ENCODE peak calls at places on chromosomes 5 and 9, in nine cellular contexts. Z is activated CD4-positive, alpha-beta T cell treated with anti-CD3 and anti-CD28 coated beads, Interleukin-2, amount 50 U/mL, for 1 hour; Q is NCI-H82; G is Right ventricle myocardium superior; R is MCF 10A; N is Kasumi-1; F is aorta; J is tibial artery; W is psoas muscle. M is an unnamed sample.

GRCh38 chr5:102762828-102763227 is 7.7 kb downstream of the PAM start:
- DNase-seq in F (no peak), R (no peak), W (no peak), Z (no peak), Q (no peak), J (no peak), G (no peak), N (no peak), M (no peak)

GRCh38 chr9:77838986-77839385 is 190.9 kb upstream of the GNA14 start:
- DNase-seq in Z (no peak), R (no peak), J (no peak), F (no peak), Q (no peak), N (no peak), G (no peak), W (no peak), M (no peak)

GRCh38 chr5:158080112-158080511 is 221.2 kb upstream of the CLINT1 start:
- DNase-seq in R (no peak), Z (no peak), Q (no peak), J (no peak), G (no peak), N (no peak), F (no peak), W (no peak), M (no peak)

GRCh38 chr5:166123698-166124097 is 2167.7 kb upstream of the WWC1 start:
- DNase-seq in Z (no peak), R (no peak), J (no peak), N (no peak), W (no peak), Q (no peak), G (no peak), F (no peak), M (no peak)

GRCh38 chr5:446864-447263 is 3.9 kb downstream of the EXOC3 start:
- DNase-seq in J (no peak), N (peak; percentile 76), Q (peak; percentile 33), F (peak; percentile 23), R (peak; percentile 52), Z (no peak), W (peak; percentile 46), G (peak; percentile 38), M (no peak)

GRCh38 chr9:127537792-127538191 is 74.3 kb upstream of the STXBP1 start:
- DNase-seq in G (no peak), R (peak; percentile 30), N (no peak), Q (peak; percentile 30), F (no peak), Z (no peak), W (no peak), J (no peak), M (no peak)

GRCh38 chr9:72932669-72933068 is 20.2 kb downstream of the ALDH1A1 start:
- DNase-seq in N (no peak), R (no peak), W (no peak), Z (no peak), J (no peak), G (no peak), Q (no peak), F (no peak), M (no peak)

GRCh38 chr9:20788526-20789421 is 104.7 kb downstream of the FOCAD start:
- DNase-seq in Q (peak; percentile 80), F (no peak), Z (no peak), W (no peak), R (no peak), G (no peak), N (no peak), J (no peak), M (no peak)

GRCh38 chr9:131020388-131020787 is 11.4 kb downstream of the LAMC3 start:
- DNase-seq in N (no peak), R (no peak), W (peak; percentile 28), Z (no peak), Q (no peak), J (no peak), G (no peak), F (no peak), M (no peak)

GRCh38 chr5:13350754-13351153 is 593.7 kb downstream of the DNAH5 start:
- DNase-seq in G (no peak), N (no peak), F (no peak), J (no peak), W (no peak), Q (no peak), R (no peak), Z (no peak), M (no peak)

GRCh38 chr9:79807966-79808365 is 236.2 kb downstream of the TLE4 start:
- DNase-seq in F (no peak), R (no peak), N (no peak), J (no peak), G (no peak), Q (peak; percentile 85), Z (no peak), W (no peak), M (no peak)

GRCh38 chr9:125772740-125773139 is 25.6 kb downstream of the PBX3 start:
- DNase-seq in Z (no peak), F (no peak), W (no peak), R (no peak), Q (no peak), G (no peak), N (no peak), J (no peak), M (no peak)

GRCh38 chr5:59021286-59021673 is 438.4 kb downstream of the RAB3C start:
- DNase-seq in F (no peak), Z (no peak), N (no peak), W (no peak), G (no peak), R (no peak), Q (no peak), J (no peak), M (no peak)

GRCh38 chr5:119274767-119275130 is 81.1 kb upstream of the TNFAIP8 start:
- DNase-seq in Q (no peak), Z (no peak), R (peak; percentile 80), W (no peak), J (no peak), F (no peak), G (no peak), N (peak; percentile 62), M (no peak)

GRCh38 chr5:140868721-140869554 is at the start of gene PCDHA11:
- DNase-seq in Q (peak; percentile 78), W (no peak), F (no peak), R (peak; percentile 14), N (no peak), Z (no peak), G (no peak), J (no peak), M (no peak)

GRCh38 chr5:139733698-139734491 is 61.7 kb upstream of the PSD2 start:
- DNase-seq in F (no peak), G (no peak), Z (no peak), N (no peak), J (no peak), Q (no peak), R (no peak), W (no peak), M (peak; percentile 43)

GRCh38 chr5:107126341-107126740 is 544.4 kb downstream of the EFNA5 start:
- DNase-seq in W (no peak), N (no peak), F (no peak), G (no peak), Q (no peak), J (no peak), R (peak; percentile 33), Z (no peak), M (no peak)

GRCh38 chr5:95070866-95071265 is 214.0 kb downstream of the MCTP1 start:
- DNase-seq in G (no peak), W (no peak), R (no peak), N (no peak), F (no peak), Z (no peak), Q (peak; percentile 19), J (no peak), M (no peak)

GRCh38 chr9:18672706-18673105 is 198.8 kb downstream of the ADAMTSL1 start:
- DNase-seq in R (no peak), Z (no peak), Q (no peak), J (no peak), F (no peak), N (no peak), G (no peak), W (no peak), M (no peak)

GRCh38 chr5:124583469-124584350 is 162.7 kb downstream of the ZNF608 start:
- DNase-seq in G (no peak), N (peak; percentile 11), R (peak; percentile 85), F (no peak), W (no peak), Z (no peak), J (no peak), Q (no peak), M (no peak)

GRCh38 chr5:125410501-125411162 is 664.2 kb upstream of the ZNF608 start:
- DNase-seq in W (no peak), F (no peak), J (no peak), Z (no peak), R (peak; percentile 78), N (no peak), G (no peak), Q (no peak), M (no peak)

M was measured in right lobe of liver.